ENCODE peak calls at places on chromosomes 13 and 19, in five cellular contexts. L, A, S, E and U are unnamed samples.

GRCh38 chr13:33119886-33120543 is 103.8 kb downstream of the KL start:
- DNase-seq in L (no peak), E (no peak), S (no peak), A (peak), U (no peak)

GRCh38 chr19:45952341-45952690 is 21.3 kb downstream of the NOVA2 start:
- DNase-seq in E (no peak), A (no peak), L (no peak), S (no peak), U (no peak)

GRCh38 chr19:14090509-14091085 is at the start of gene SAMD1:
- DNase-seq in L (peak), S (no peak), A (peak), E (peak), U (peak)

GRCh38 chr19:17553256-17553655 is 2.2 kb upstream of the COLGALT1 start:
- DNase-seq in S (peak), A (peak), E (no peak), L (no peak), U (no peak)

GRCh38 chr13:23710366-23710765 is 140.2 kb downstream of the TNFRSF19 start:
- DNase-seq in A (peak), L (no peak), S (no peak), E (no peak), U (no peak)

GRCh38 chr19:41612483-41612882 is 14.4 kb downstream of the CEACAM4 start:
- DNase-seq in E (no peak), A (no peak), L (no peak), S (no peak), U (no peak)

GRCh38 chr19:45640849-45641273 is 1.7 kb upstream of the EML2 start:
- DNase-seq in S (no peak), L (peak), A (no peak), E (no peak), U (peak)

GRCh38 chr19:46951236-46951986 is 68.2 kb upstream of the NPAS1 start:
- DNase-seq in L (no peak), A (peak), E (no peak), S (peak), U (no peak)

GRCh38 chr19:43560687-43561086 is 14.6 kb downstream of the XRCC1 start:
- DNase-seq in A (peak), S (no peak), E (no peak), L (no peak), U (no peak)

GRCh38 chr13:80716610-80717081 is 375.7 kb upstream of the SPRY2 start:
- DNase-seq in S (peak), E (no peak), A (no peak), L (peak), U (no peak)

GRCh38 chr13:34458756-34459462 is 483.2 kb upstream of the NBEA start:
- DNase-seq in S (no peak), L (no peak), E (no peak), A (no peak), U (no peak)

GRCh38 chr13:90201198-90201597 is 1146.3 kb upstream of the MIR17HG start:
- DNase-seq in E (no peak), L (no peak), A (no peak), S (no peak), U (no peak)

GRCh38 chr19:1010586-1011510 is 10.1 kb downstream of the TMEM259 start:
- DNase-seq in L (peak), E (no peak), A (no peak), S (no peak), U (no peak)

GRCh38 chr19:10514211-10515145 is 2.8 kb downstream of the S1PR5 start:
- DNase-seq in S (no peak), A (no peak), E (no peak), L (no peak), U (peak)

GRCh38 chr19:48121909-48122371 is 11.3 kb upstream of the PLA2G4C start:
- DNase-seq in S (no peak), L (no peak), E (no peak), A (no peak), U (no peak)

GRCh38 chr13:81406639-81407292 is 1065.8 kb upstream of the SPRY2 start:
- DNase-seq in L (no peak), A (no peak), E (no peak), S (no peak), U (no peak)

GRCh38 chr13:109670776-109671175 is 115.6 kb downstream of the IRS2 start:
- DNase-seq in E (no peak), L (no peak), S (no peak), A (no peak), U (no peak)

GRCh38 chr19:30161770-30162169 is 210.4 kb upstream of the ZNF536 start:
- DNase-seq in E (no peak), A (no peak), L (no peak), S (no peak), U (no peak)

GRCh38 chr19:18093439-18094161 is 4.0 kb upstream of the MAST3 start:
- DNase-seq in S (no peak), A (peak), L (no peak), E (no peak), U (no peak)

GRCh38 chr13:29905845-29906244 is 55.4 kb upstream of the UBL3 start:
- DNase-seq in L (no peak), S (no peak), A (peak), E (no peak), U (no peak)

GRCh38 chr19:10295305-10295846 is 5.6 kb downstream of the ICAM5 start:
- DNase-seq in E (peak), L (no peak), S (no peak), A (no peak), U (peak)

GRCh38 chr19:44587863-44588752 is 25.3 kb upstream of the IGSF23 start:
- DNase-seq in S (no peak), L (no peak), A (peak), E (no peak), U (no peak)